ENCODE peak calls at places on chromosomes 5 and 9, in four cellular contexts. J is esophagus squamous epithelium, R is sigmoid colon, X is HFF-Myc. Y is an unnamed sample.

GRCh38 chr9:124527781-124528180 is 20.6 kb upstream of the NR5A1 start:
- DNase-seq in J (no peak), R (no peak), X (no peak), Y (no peak)

GRCh38 chr5:9512452-9512851 is 33.4 kb downstream of the SEMA5A start:
- DNase-seq in J (no peak), R (no peak), X (no peak), Y (no peak)

GRCh38 chr9:86046930-86047341 is 52.4 kb downstream of the GOLM1 start:
- DNase-seq in J (no peak), R (no peak), X (no peak), Y (no peak)

GRCh38 chr9:111399772-111400563 is 69.9 kb upstream of the OR2K2 start:
- DNase-seq in J (no peak), R (no peak), X (no peak), Y (no peak)

GRCh38 chr5:100550531-100551036 is 15.4 kb downstream of the FAM174A start:
- DNase-seq in J (no peak), R (no peak), X (no peak), Y (no peak)

GRCh38 chr9:87714819-87715218 is 11.1 kb upstream of the CTSL start:
- DNase-seq in J (no peak), R (peak), X (peak), Y (no peak)

GRCh38 chr5:143629871-143630658 is 181.9 kb upstream of the HMHB1 start:
- DNase-seq in J (no peak), R (no peak), X (no peak), Y (no peak)

GRCh38 chr9:99027414-99027813 is 77.5 kb upstream of the TGFBR1 start:
- DNase-seq in J (no peak), R (no peak), X (no peak), Y (no peak)

GRCh38 chr5:58148366-58148765 is 311.5 kb downstream of the PLK2 start:
- DNase-seq in J (no peak), R (no peak), X (no peak), Y (no peak)

GRCh38 chr9:88829276-88829675 is 162.0 kb upstream of the S1PR3 start:
- DNase-seq in J (no peak), R (no peak), X (no peak), Y (no peak)

GRCh38 chr9:20611751-20612287 is 10.5 kb downstream of the MLLT3 start:
- DNase-seq in J (no peak), R (no peak), X (no peak), Y (no peak)

GRCh38 chr5:137122558-137122957 is 376.6 kb downstream of the SPOCK1 start:
- DNase-seq in J (no peak), R (no peak), X (no peak), Y (no peak)

GRCh38 chr9:36336511-36336910 is 63.6 kb downstream of the RNF38 start:
- DNase-seq in J (no peak), R (no peak), X (no peak), Y (no peak)

GRCh38 chr9:90915693-90916092 is 114.1 kb downstream of the SYK start:
- DNase-seq in J (no peak), R (no peak), X (no peak), Y (no peak)

GRCh38 chr5:72364961-72365360 is 44.8 kb downstream of the PTCD2 start:
- DNase-seq in J (no peak), R (no peak), X (no peak), Y (no peak)

GRCh38 chr9:128335914-128336313 is 4.4 kb upstream of the SLC27A4 start:
- DNase-seq in J (no peak), R (no peak), X (no peak), Y (no peak)

GRCh38 chr5:13831236-13831810 is 113.2 kb downstream of the DNAH5 start:
- DNase-seq in J (no peak), R (no peak), X (no peak), Y (no peak)

GRCh38 chr9:69385474-69386091 is 60.6 kb downstream of the ENTREP1 start:
- DNase-seq in J (no peak), R (no peak), X (no peak), Y (no peak)

GRCh38 chr5:180644825-180645608 is 4.4 kb downstream of the FLT4 start:
- DNase-seq in J (no peak), R (peak), X (no peak), Y (peak)

GRCh38 chr5:67985686-67986387 is 229.7 kb upstream of the PIK3R1 start:
- DNase-seq in J (no peak), R (no peak), X (no peak), Y (no peak)

GRCh38 chr9:105681724-105682123 is 12.6 kb upstream of the TMEM38B start:
- DNase-seq in J (no peak), R (no peak), X (no peak), Y (no peak)

DNA sequence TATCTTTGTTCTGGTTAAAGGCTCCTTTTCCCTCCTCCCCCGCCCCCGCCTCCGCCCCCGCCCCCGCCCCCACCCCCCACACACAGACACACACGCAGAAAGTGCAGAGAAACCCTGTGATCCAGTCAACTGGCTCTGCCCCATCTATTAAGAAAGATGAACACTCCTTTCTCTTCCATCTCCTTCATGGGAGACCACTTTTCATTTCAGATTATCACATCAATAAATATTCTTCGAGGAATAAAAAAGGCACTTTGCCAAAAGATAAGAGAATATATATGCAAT is 127.0 kb downstream of the TMEM161B start:
- DNase-seq in J (no peak), R (no peak), X (no peak), Y (no peak)
- TF ChIP-seq CTCF in J (no peak), R (no peak), X (no peak), Y (no peak)

DNA sequence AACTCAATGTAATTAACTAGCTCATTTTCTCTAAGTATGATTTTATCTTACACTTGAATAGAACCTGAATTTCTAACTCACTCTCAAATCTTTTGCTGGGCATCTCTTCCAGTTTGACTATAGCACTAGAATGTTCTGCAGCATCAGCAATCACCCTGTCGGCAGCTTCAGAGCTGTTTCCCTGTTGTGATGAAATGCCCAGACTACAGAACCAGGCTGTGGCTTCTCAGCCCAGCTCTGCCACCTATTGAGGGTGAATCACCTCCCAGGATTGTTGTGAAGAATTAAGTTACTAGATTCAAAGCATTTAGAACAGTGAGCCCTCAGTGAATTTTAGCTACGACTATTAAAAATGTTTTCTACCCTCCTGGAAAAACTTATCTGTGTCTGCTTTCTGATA is 90.4 kb upstream of the ANKRD55 start:
- DNase-seq in J (no peak), R (no peak), X (no peak), Y (no peak)
- TF ChIP-seq CTCF in J (no peak), R (no peak), X (no peak), Y (no peak)

DNA sequence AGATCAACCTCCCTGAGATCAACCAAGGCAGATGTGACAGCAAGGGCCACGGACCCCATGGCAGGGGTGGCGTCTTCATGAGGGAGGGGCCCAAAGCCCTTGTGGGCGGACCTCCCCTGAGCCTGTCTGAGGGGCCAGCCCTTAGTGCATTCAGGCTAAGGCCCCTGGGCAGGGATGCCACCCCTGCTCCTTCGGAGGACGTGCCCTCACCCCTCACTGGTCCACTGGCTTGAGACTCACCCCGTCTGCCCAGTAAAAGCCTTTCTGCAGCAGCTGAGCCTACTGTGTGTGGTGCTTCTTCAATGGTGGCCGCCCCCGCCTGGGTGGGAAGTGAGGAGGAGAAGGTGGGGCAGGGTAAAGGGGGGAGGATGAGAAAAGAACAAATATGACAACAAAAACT is 8.3 kb downstream of the GPX3 start:
- DNase-seq in J (no peak), R (peak), X (no peak), Y (no peak)
- TF ChIP-seq CTCF in J (no peak), R (no peak), X (no peak), Y (no peak)

GRCh38 chr9:5799314-5799713 is 33.6 kb downstream of the ERMP1 start:
- DNase-seq in J (no peak), R (no peak), X (peak), Y (no peak)
- TF ChIP-seq CTCF in J (peak), R (peak), X (peak), Y (peak)

DNA sequence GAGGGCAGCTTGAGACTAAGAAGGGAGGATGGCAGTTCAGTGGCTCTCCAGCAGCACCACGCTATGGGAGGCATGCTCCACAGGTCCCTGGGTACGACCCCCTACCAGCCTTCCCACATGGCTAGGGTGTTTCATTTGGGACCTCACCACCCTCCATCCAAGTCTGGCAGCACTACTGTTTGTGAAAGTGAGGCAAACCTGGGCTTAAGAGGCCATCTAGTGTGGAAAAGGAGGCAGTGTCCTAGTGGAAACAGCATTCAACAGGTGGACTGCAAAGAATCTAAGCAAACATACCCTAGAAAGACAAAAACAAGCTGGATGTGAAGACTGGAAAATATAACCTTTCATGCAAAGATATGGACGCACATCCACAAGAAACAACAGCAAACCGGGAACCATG is 4.8 kb upstream of the C5orf47 start:
- DNase-seq in J (no peak), R (no peak), X (no peak), Y (no peak)
- TF ChIP-seq CTCF in J (no peak), R (no peak), X (peak), Y (peak)

GRCh38 chr9:6080154-6080716 is 64.8 kb upstream of the RANBP6 start:
- DNase-seq in J (peak), R (peak), X (peak), Y (peak)
- TF ChIP-seq CTCF in J (peak), R (peak), X (no peak), Y (no peak)

DNA sequence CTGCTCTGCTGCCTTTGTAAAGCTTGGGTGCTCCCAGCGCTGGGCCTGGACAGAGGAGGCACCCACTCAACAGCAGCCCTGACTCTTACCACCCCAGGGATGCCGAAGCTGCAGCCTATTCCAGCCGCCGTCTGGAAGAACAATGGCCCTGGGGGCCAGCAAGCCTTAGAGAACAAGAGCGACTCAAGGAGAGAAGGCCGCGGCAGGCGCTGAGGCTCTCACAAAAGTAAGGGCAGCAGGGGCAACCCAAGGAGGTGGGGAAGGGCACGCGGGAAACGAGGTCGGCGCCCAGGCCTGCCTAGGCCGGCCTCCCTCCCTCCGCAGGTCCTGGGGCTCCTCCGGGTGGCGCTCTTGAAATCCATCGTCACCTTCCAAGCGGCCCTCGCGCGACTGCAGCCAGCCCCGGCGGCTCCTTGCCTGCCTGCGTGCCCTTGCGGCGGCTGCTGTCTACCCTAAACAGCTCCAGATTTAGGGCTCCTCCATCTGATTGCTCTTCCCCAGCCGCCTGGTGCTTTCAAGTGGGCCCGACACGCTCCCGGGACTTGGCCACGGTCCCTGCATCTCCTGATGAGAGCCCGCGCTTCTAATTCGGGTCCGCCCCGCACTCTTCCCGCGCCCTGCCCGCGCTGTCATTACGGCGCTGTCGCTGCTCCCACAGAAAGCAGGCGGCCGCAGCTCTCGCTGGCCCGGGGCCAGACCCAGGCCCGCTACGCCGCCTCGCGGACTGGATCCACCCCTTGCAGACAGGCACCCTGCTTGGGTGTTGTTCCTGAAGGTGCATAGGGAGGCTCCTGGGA is 213.3 kb downstream of the SEMA6A start:
- DNase-seq in J (no peak), R (peak), X (no peak), Y (peak)
- TF ChIP-seq CTCF in J (no peak), R (peak), X (peak), Y (no peak)

GRCh38 chr5:128538249-128539037 is 398 bp upstream of the FBN2 start:
- DNase-seq in J (no peak), R (peak), X (peak), Y (peak)
- TF ChIP-seq CTCF in J (no peak), R (no peak), X (no peak), Y (no peak)

GRCh38 chr5:32805966-32806626 is 95.0 kb downstream of the NPR3 start:
- DNase-seq in J (no peak), R (no peak), X (peak), Y (no peak)

GRCh38 chr5:32802764-32803163 is 91.6 kb downstream of the NPR3 start:
- DNase-seq in J (no peak), R (no peak), X (no peak), Y (no peak)
- TF ChIP-seq CTCF in J (no peak), R (no peak), X (no peak), Y (no peak)